ENCODE peak calls at places on chromosomes 6 and 20, in four cellular contexts. One of them, this sample, is unnamed.

GRCh38 chr6:36752886-36753506 is 55.4 kb downstream of the RAB44 start:
- DNase-seq in upper lobe of left lung: no peak
- DNase-seq in endothelial cell of umbilical vein: no peak
- DNase-seq in stomach: no peak
- DNase-seq in this sample: no peak

GRCh38 chr6:170533792-170534191 is 19.3 kb downstream of the PSMB1 start:
- DNase-seq in upper lobe of left lung: no peak
- DNase-seq in endothelial cell of umbilical vein: no peak
- DNase-seq in stomach: no peak
- DNase-seq in this sample: no peak

GRCh38 chr20:49978685-49979029 is 4.1 kb upstream of the SNAI1 start:
- DNase-seq in upper lobe of left lung: no peak
- DNase-seq in endothelial cell of umbilical vein: no peak
- DNase-seq in stomach: no peak
- DNase-seq in this sample: no peak

GRCh38 chr20:58021481-58021880 is 207.0 kb downstream of the ANKRD60 start:
- DNase-seq in upper lobe of left lung: peak; percentile 85
- DNase-seq in endothelial cell of umbilical vein: no peak
- DNase-seq in stomach: no peak
- DNase-seq in this sample: peak; percentile 16

GRCh38 chr6:132298344-132298949 is 102.8 kb downstream of the MOXD1 start:
- DNase-seq in upper lobe of left lung: no peak
- DNase-seq in endothelial cell of umbilical vein: peak; percentile 62
- DNase-seq in stomach: peak; percentile 72
- DNase-seq in this sample: no peak

GRCh38 chr20:49187330-49188100 is 619 bp downstream of the STAU1 start:
- DNase-seq in upper lobe of left lung: no peak
- DNase-seq in endothelial cell of umbilical vein: peak; percentile 49
- DNase-seq in stomach: peak; percentile 28
- DNase-seq in this sample: no peak

GRCh38 chr6:117477988-117478852 is 4.3 kb upstream of the DCBLD1 start:
- DNase-seq in upper lobe of left lung: no peak
- DNase-seq in endothelial cell of umbilical vein: peak; percentile 43
- DNase-seq in stomach: no peak
- DNase-seq in this sample: no peak

GRCh38 chr6:153003294-153003645 is 761 bp upstream of the MTRF1L start:
- DNase-seq in upper lobe of left lung: no peak
- DNase-seq in endothelial cell of umbilical vein: no peak
- DNase-seq in stomach: no peak
- DNase-seq in this sample: no peak

GRCh38 chr6:6758915-6759654 is 170.6 kb downstream of the LY86 start:
- DNase-seq in upper lobe of left lung: no peak
- DNase-seq in endothelial cell of umbilical vein: peak; percentile 64
- DNase-seq in stomach: peak; percentile 66
- DNase-seq in this sample: no peak

GRCh38 chr6:111761783-111762312 is 111.4 kb downstream of the FYN start:
- DNase-seq in upper lobe of left lung: no peak
- DNase-seq in endothelial cell of umbilical vein: no peak
- DNase-seq in stomach: no peak
- DNase-seq in this sample: no peak

GRCh38 chr20:35171753-35172433 is at the start of gene PROCR:
- DNase-seq in upper lobe of left lung: peak; percentile 89
- DNase-seq in endothelial cell of umbilical vein: peak; percentile 98
- DNase-seq in stomach: peak; percentile 72
- DNase-seq in this sample: peak; percentile 86

GRCh38 chr6:53643481-53643965 is 22.0 kb downstream of the KLHL31 start:
- DNase-seq in upper lobe of left lung: no peak
- DNase-seq in endothelial cell of umbilical vein: no peak
- DNase-seq in stomach: no peak
- DNase-seq in this sample: no peak

GRCh38 chr20:25318471-25319240 is 70.8 kb downstream of the PYGB start:
- DNase-seq in upper lobe of left lung: peak; percentile 73
- DNase-seq in endothelial cell of umbilical vein: no peak
- DNase-seq in stomach: peak; percentile 27
- DNase-seq in this sample: no peak

GRCh38 chr6:18293192-18293904 is 29.0 kb upstream of the DEK start:
- DNase-seq in upper lobe of left lung: no peak
- DNase-seq in endothelial cell of umbilical vein: no peak
- DNase-seq in stomach: no peak
- DNase-seq in this sample: no peak

GRCh38 chr20:40771848-40772247 is 82.8 kb upstream of the MAFB start:
- DNase-seq in upper lobe of left lung: no peak
- DNase-seq in endothelial cell of umbilical vein: no peak
- DNase-seq in stomach: no peak
- DNase-seq in this sample: no peak

GRCh38 chr6:121515615-121516265 is 80.3 kb downstream of the GJA1 start:
- DNase-seq in upper lobe of left lung: no peak
- DNase-seq in endothelial cell of umbilical vein: peak; percentile 93
- DNase-seq in stomach: no peak
- DNase-seq in this sample: no peak

GRCh38 chr6:4413073-4413472 is 277.7 kb upstream of the ECI2 start:
- DNase-seq in upper lobe of left lung: no peak
- DNase-seq in endothelial cell of umbilical vein: no peak
- DNase-seq in stomach: no peak
- DNase-seq in this sample: no peak

GRCh38 chr20:17868146-17868545 is 100.4 kb downstream of the SNX5 start:
- DNase-seq in upper lobe of left lung: no peak
- DNase-seq in endothelial cell of umbilical vein: no peak
- DNase-seq in stomach: no peak
- DNase-seq in this sample: no peak

GRCh38 chr6:112018619-112019416 is 35.1 kb upstream of the CCN6 start:
- DNase-seq in upper lobe of left lung: no peak
- DNase-seq in endothelial cell of umbilical vein: peak; percentile 63
- DNase-seq in stomach: peak; percentile 48
- DNase-seq in this sample: no peak

GRCh38 chr20:16553684-16554083 is 19.6 kb downstream of the KIF16B start:
- DNase-seq in upper lobe of left lung: no peak
- DNase-seq in endothelial cell of umbilical vein: no peak
- DNase-seq in stomach: no peak
- DNase-seq in this sample: no peak

GRCh38 chr6:44229376-44230033 is 6.1 kb downstream of the SLC29A1 start:
- DNase-seq in upper lobe of left lung: peak; percentile 29
- DNase-seq in endothelial cell of umbilical vein: no peak
- DNase-seq in stomach: no peak
- DNase-seq in this sample: no peak

GRCh38 chr20:4919047-4919704 is 82.1 kb downstream of the SLC23A2 start:
- DNase-seq in upper lobe of left lung: no peak
- DNase-seq in endothelial cell of umbilical vein: no peak
- DNase-seq in stomach: no peak
- DNase-seq in this sample: no peak

GRCh38 chr20:2149507-2149906 is 47.9 kb downstream of the STK35 start:
- DNase-seq in upper lobe of left lung: no peak
- DNase-seq in endothelial cell of umbilical vein: no peak
- DNase-seq in stomach: no peak
- DNase-seq in this sample: no peak

GRCh38 chr6:166825553-166826145 is 130.7 kb downstream of the RNASET2 start:
- DNase-seq in upper lobe of left lung: no peak
- DNase-seq in endothelial cell of umbilical vein: no peak
- DNase-seq in stomach: no peak
- DNase-seq in this sample: no peak

GRCh38 chr6:88177961-88178464 is 11.9 kb upstream of the CNR1 start:
- DNase-seq in upper lobe of left lung: no peak
- DNase-seq in endothelial cell of umbilical vein: no peak
- DNase-seq in stomach: no peak
- DNase-seq in this sample: no peak

GRCh38 chr6:16781348-16782169 is 20.3 kb upstream of the ATXN1 start:
- DNase-seq in upper lobe of left lung: no peak
- DNase-seq in endothelial cell of umbilical vein: no peak
- DNase-seq in stomach: no peak
- DNase-seq in this sample: no peak

GRCh38 chr20:63911171-63911570 is 16.2 kb downstream of the DNAJC5 start:
- DNase-seq in upper lobe of left lung: no peak
- DNase-seq in endothelial cell of umbilical vein: no peak
- DNase-seq in stomach: peak; percentile 72
- DNase-seq in this sample: no peak

GRCh38 chr6:26329763-26330511 is 35.1 kb upstream of the BTN3A2 start:
- DNase-seq in upper lobe of left lung: no peak
- DNase-seq in endothelial cell of umbilical vein: peak; percentile 52
- DNase-seq in stomach: no peak
- DNase-seq in this sample: no peak

GRCh38 chr20:8043687-8044278 is 24.2 kb upstream of the TMX4 start:
- DNase-seq in upper lobe of left lung: no peak
- DNase-seq in endothelial cell of umbilical vein: peak; percentile 56
- DNase-seq in stomach: no peak
- DNase-seq in this sample: no peak

GRCh38 chr20:46111028-46111835 is 6.9 kb upstream of the CD40 start:
- DNase-seq in upper lobe of left lung: no peak
- DNase-seq in endothelial cell of umbilical vein: no peak
- DNase-seq in stomach: no peak
- DNase-seq in this sample: no peak

GRCh38 chr20:34528921-34529297 is 12.7 kb downstream of the DYNLRB1 start:
- DNase-seq in upper lobe of left lung: no peak
- DNase-seq in endothelial cell of umbilical vein: peak; percentile 52
- DNase-seq in stomach: peak; percentile 81
- DNase-seq in this sample: peak; percentile 68

GRCh38 chr6:47854996-47855395 is 73.2 kb downstream of the OPN5 start:
- DNase-seq in upper lobe of left lung: no peak
- DNase-seq in endothelial cell of umbilical vein: no peak
- DNase-seq in stomach: no peak
- DNase-seq in this sample: no peak
- H3K4me3 ChIP-seq in upper lobe of left lung: no peak overlapping the region
- H3K4me3 ChIP-seq in endothelial cell of umbilical vein: no peak overlapping the region
- H3K4me3 ChIP-seq in stomach: no peak overlapping the region
- H3K4me3 ChIP-seq in this sample: no peak overlapping the region

DNA sequence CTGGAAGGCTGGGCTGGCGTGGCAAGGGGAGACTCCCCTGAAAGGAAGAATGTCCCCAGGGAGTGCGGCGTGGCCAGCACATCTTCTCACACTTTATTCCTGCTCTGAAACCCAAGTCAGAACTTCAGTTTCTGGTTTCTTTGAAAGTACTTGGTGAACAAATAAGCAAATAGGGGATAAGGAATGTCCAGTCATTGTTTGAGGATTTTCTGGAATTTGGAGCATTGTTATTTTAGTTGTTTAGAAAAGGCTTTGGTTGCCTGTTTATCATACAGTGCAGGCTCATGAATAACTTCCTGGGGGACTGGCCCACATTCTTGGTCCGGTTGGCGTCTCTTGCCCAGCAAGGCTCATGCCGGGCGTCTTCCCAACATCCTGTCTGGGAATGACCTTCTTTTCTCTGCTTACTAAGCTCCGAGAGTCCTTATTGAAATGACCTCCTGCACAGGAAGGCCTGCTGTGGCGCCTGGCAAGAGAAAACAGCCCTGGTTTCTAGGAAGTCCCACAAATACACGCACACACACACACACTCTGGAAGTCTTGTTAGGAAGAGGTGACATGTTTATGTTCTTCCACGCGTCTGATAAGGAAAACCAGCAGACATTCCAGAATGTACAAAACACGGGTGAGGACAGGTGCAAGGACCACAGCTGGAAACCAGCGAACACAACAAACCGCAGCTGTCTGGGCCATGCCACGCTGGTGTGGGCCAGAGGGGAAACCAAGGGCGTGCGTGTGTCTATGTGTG is 71.9 kb downstream of the TMEM170B start:
- DNase-seq in upper lobe of left lung: peak; percentile 36
- DNase-seq in endothelial cell of umbilical vein: peak; percentile 99
- DNase-seq in stomach: no peak
- DNase-seq in this sample: no peak
- TF ChIP-seq POLR2AphosphoS5 in upper lobe of left lung: peak; percentile 57
- TF ChIP-seq POLR2AphosphoS5 in endothelial cell of umbilical vein: peak; percentile 88
- TF ChIP-seq POLR2AphosphoS5 in stomach: peak; percentile 21
- TF ChIP-seq POLR2AphosphoS5 in this sample: no peak

GRCh38 chr20:37358366-37359150 is 12.6 kb downstream of the SRC start:
- DNase-seq in upper lobe of left lung: peak; percentile 84
- DNase-seq in endothelial cell of umbilical vein: no peak
- DNase-seq in stomach: peak; percentile 57
- DNase-seq in this sample: peak; percentile 61

GRCh38 chr20:37357481-37358365 is 11.8 kb downstream of the SRC start:
- DNase-seq in upper lobe of left lung: peak; percentile 33
- DNase-seq in endothelial cell of umbilical vein: no peak
- DNase-seq in stomach: no peak
- DNase-seq in this sample: no peak

GRCh38 chr20:37355252-37356180 is 9.6 kb downstream of the SRC start:
- DNase-seq in upper lobe of left lung: no peak
- DNase-seq in endothelial cell of umbilical vein: no peak
- DNase-seq in stomach: no peak
- DNase-seq in this sample: no peak

GRCh38 chr20:37356387-37356786 is 10.4 kb downstream of the SRC start:
- DNase-seq in upper lobe of left lung: peak; percentile 56
- DNase-seq in endothelial cell of umbilical vein: no peak
- DNase-seq in stomach: peak; percentile 76
- DNase-seq in this sample: peak; percentile 76

DNA sequence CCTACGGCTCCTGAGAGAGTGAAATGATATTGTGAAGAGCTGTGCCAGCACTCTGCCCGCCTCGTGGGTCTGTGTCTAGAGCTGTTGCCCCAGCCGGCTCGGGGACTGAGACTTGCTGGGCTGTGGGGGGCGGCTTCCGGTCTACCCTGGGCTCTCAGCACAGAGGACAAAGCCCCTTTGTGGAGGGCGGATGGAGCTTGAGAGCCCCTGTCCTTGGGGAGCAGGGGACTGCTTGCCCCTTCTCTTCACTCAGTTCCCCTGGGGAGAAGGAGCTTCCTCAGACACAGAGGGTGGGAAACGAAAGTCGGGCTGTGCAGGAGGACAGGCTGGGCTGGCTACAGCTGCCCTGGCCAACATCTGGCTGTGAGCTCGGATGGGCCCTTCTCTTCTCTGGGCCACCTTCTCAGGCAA is 11.0 kb downstream of the SRC start:
- DNase-seq in upper lobe of left lung: peak; percentile 25
- DNase-seq in endothelial cell of umbilical vein: no peak
- DNase-seq in stomach: no peak
- DNase-seq in this sample: no peak
- H3K4me1 ChIP-seq in upper lobe of left lung: peaks cover 33% of the 10 kb centered on the region
- H3K4me1 ChIP-seq in endothelial cell of umbilical vein: no peaks in the 10 kb centered on the region
- H3K4me1 ChIP-seq in stomach: peaks cover 50% of the 10 kb centered on the region
- H3K4me1 ChIP-seq in this sample: peaks cover 15% of the 10 kb centered on the region

DNA sequence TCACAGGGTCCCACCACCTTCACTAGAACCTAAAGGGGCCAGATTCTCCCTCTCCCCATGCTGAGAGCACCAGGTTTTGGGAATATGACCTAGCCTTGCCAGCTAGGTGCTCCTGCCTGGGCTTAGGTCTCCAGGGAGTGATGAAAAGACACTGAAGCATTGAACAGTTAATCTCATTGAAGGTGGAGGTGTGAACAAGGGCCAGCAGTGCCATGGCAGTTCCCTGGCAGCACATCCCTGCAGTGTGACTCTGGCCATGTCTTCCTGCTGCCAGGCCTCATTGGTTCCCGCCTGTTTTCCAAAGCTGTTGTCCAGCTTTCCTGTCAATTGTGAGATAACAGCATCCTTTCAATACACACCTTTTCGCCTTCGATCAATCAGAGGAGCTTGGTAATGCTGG is 10.9 kb downstream of the PPIL6 start:
- DNase-seq in upper lobe of left lung: no peak
- DNase-seq in endothelial cell of umbilical vein: no peak
- DNase-seq in stomach: no peak
- DNase-seq in this sample: no peak
- H3K4me3 ChIP-seq in upper lobe of left lung: no peak overlapping the region
- H3K4me3 ChIP-seq in endothelial cell of umbilical vein: no peak overlapping the region
- H3K4me3 ChIP-seq in stomach: no peak overlapping the region
- H3K4me3 ChIP-seq in this sample: no peak overlapping the region

GRCh38 chr20:10505320-10506226 is 70.5 kb downstream of the SLX4IP start:
- DNase-seq in upper lobe of left lung: no peak
- DNase-seq in endothelial cell of umbilical vein: no peak
- DNase-seq in stomach: no peak
- DNase-seq in this sample: no peak
- TF ChIP-seq POLR2AphosphoS5 in upper lobe of left lung: no peak
- TF ChIP-seq POLR2AphosphoS5 in endothelial cell of umbilical vein: no peak
- TF ChIP-seq POLR2AphosphoS5 in stomach: peak; percentile 24
- TF ChIP-seq POLR2AphosphoS5 in this sample: no peak